ENCODE peak calls at places on chromosomes 1 and 21, in six cellular contexts. S is neural crest cell, K is pancreas, W is Calu3, Z is ureter, X is lower lobe of right lung. B is an unnamed sample.

GRCh38 chr1:144101397-144102050 is 129.7 kb upstream of the FAM72C start:
- DNase-seq in S (peak), K (peak), W (no peak), Z (peak), X (peak), B (peak)

GRCh38 chr21:41634211-41634694 is 126.3 kb upstream of the TMPRSS2 start:
- DNase-seq in S (no peak), K (no peak), W (peak), Z (peak), X (peak), B (peak)

GRCh38 chr1:117821782-117822447 is 107.5 kb downstream of the GDAP2 start:
- DNase-seq in S (no peak), K (no peak), W (peak), Z (no peak), X (no peak), B (no peak)

GRCh38 chr1:32142446-32143301 is 34.8 kb downstream of the KPNA6 start:
- DNase-seq in S (peak), K (no peak), W (no peak), Z (peak), X (no peak), B (no peak)

GRCh38 chr1:116942344-116942743 is 32.6 kb downstream of the PTGFRN start:
- DNase-seq in S (no peak), K (no peak), W (no peak), Z (no peak), X (no peak), B (peak)

GRCh38 chr1:37890378-37891014 is 31.1 kb upstream of the MTF1 start:
- DNase-seq in S (no peak), K (no peak), W (peak), Z (no peak), X (no peak), B (peak)

GRCh38 chr1:183870351-183871077 is 65.6 kb downstream of the RGL1 start:
- DNase-seq in S (no peak), K (no peak), W (no peak), Z (no peak), X (no peak), B (no peak)

GRCh38 chr1:237043846-237044636 is 2.1 kb downstream of the RYR2 start:
- DNase-seq in S (no peak), K (no peak), W (no peak), Z (no peak), X (no peak), B (no peak)

GRCh38 chr1:33273402-33273801 is 17.1 kb downstream of the ZNF362 start:
- DNase-seq in S (no peak), K (no peak), W (no peak), Z (no peak), X (no peak), B (no peak)

GRCh38 chr1:84998642-84999280 is 1.8 kb upstream of the MCOLN2 start:
- DNase-seq in S (peak), K (no peak), W (no peak), Z (no peak), X (no peak), B (peak)

GRCh38 chr1:237938553-237938952 is 47.8 kb upstream of the ZP4 start:
- DNase-seq in S (no peak), K (no peak), W (no peak), Z (no peak), X (no peak), B (no peak)

GRCh38 chr1:87983841-87984240 is 655.2 kb downstream of the LMO4 start:
- DNase-seq in S (no peak), K (no peak), W (no peak), Z (no peak), X (no peak), B (no peak)

GRCh38 chr1:201739492-201740085 is 89.4 kb upstream of the IPO9 start:
- DNase-seq in S (peak), K (peak), W (peak), Z (no peak), X (peak), B (peak)

GRCh38 chr1:203271018-203271743 is 34.1 kb upstream of the BTG2 start:
- DNase-seq in S (no peak), K (no peak), W (peak), Z (peak), X (peak), B (no peak)

GRCh38 chr1:13539683-13540082 is 25.9 kb upstream of the LRRC38 start:
- DNase-seq in S (no peak), K (no peak), W (no peak), Z (no peak), X (no peak), B (no peak)

B was measured in SW480.